ENCODE peak calls at places on chromosomes 6 and 20, in four cellular contexts. F is adrenal gland, V is IMR-90, X is sigmoid colon. K is an unnamed sample.

GRCh38 chr6:30231067-30231466 is 17.9 kb upstream of the TRIM26 start:
- DNase-seq in F (no peak), V (no peak), X (no peak), K (no peak)

GRCh38 chr6:31379850-31380249 is 22.9 kb upstream of the HLA-B start:
- DNase-seq in V (no peak), F (peak; percentile 79), X (no peak), K (no peak)

GRCh38 chr20:34491226-34491931 is 24.8 kb upstream of the DYNLRB1 start:
- DNase-seq in X (no peak), F (no peak), V (no peak), K (no peak)

GRCh38 chr6:44096615-44097014 is 30.6 kb downstream of the MRPL14 start:
- DNase-seq in X (peak; percentile 87), V (peak; percentile 72), F (peak; percentile 89), K (no peak)

GRCh38 chr6:131275273-131275672 is 140.0 kb downstream of the AKAP7 start:
- DNase-seq in V (no peak), F (no peak), X (no peak), K (no peak)

GRCh38 chr6:34090495-34090894 is 55.4 kb downstream of the GRM4 start:
- DNase-seq in F (no peak), V (no peak), X (no peak), K (no peak)

GRCh38 chr6:35377002-35377401 is 34.6 kb downstream of the PPARD start:
- DNase-seq in X (no peak), V (peak; percentile 80), F (no peak), K (no peak)

GRCh38 chr20:17210983-17211382 is 15.9 kb upstream of the PCSK2 start:
- DNase-seq in F (no peak), V (no peak), X (no peak), K (no peak)

GRCh38 chr20:64192406-64192805 is 28.2 kb downstream of the MYT1 start:
- DNase-seq in F (no peak), X (no peak), V (no peak), K (no peak)

GRCh38 chr6:43306086-43306485 is 2.5 kb downstream of the CRIP3 start:
- DNase-seq in X (no peak), V (no peak), F (no peak), K (no peak)

GRCh38 chr6:147615659-147616456 is 107.4 kb downstream of the SAMD5 start:
- DNase-seq in V (peak; percentile 68), X (no peak), F (no peak), K (no peak)

GRCh38 chr6:21953831-21954801 is 342.7 kb downstream of the PRL start:
- DNase-seq in X (no peak), V (peak; percentile 93), F (peak; percentile 6), K (no peak)

GRCh38 chr20:276620-277495 is 13.7 kb downstream of the C20orf96 start:
- DNase-seq in V (no peak), F (no peak), X (no peak), K (no peak)

GRCh38 chr6:28719275-28719940 is 193.7 kb downstream of the GPX5 start:
- DNase-seq in X (no peak), V (peak; percentile 50), F (no peak), K (no peak)

GRCh38 chr6:110033749-110034636 is 55.9 kb downstream of the GPR6 start:
- DNase-seq in F (no peak), X (no peak), V (no peak), K (peak; percentile 49)

GRCh38 chr6:21886601-21887091 is 293.1 kb downstream of the SOX4 start:
- DNase-seq in V (peak; percentile 37), X (no peak), F (no peak), K (no peak)

GRCh38 chr6:149389509-149390297 is 10.4 kb upstream of the SUMO4 start:
- DNase-seq in F (no peak), X (no peak), V (no peak), K (no peak)

GRCh38 chr6:17705428-17705777 is 1.3 kb downstream of the NUP153 start:
- DNase-seq in V (peak; percentile 75), F (peak; percentile 65), X (peak; percentile 79), K (no peak)

GRCh38 chr20:61297981-61298380 is 45.9 kb downstream of the CDH4 start:
- DNase-seq in F (no peak), X (no peak), V (peak; percentile 35), K (no peak)

GRCh38 chr20:11219192-11219591 is 545.4 kb upstream of the JAG1 start:
- DNase-seq in F (no peak), V (no peak), X (no peak), K (no peak)

GRCh38 chr6:17393335-17394191 is at the start of gene CAP2:
- DNase-seq in V (peak; percentile 59), F (peak; percentile 68), X (peak; percentile 93), K (no peak)

GRCh38 chr6:21109421-21110178 is 484.0 kb upstream of the SOX4 start:
- DNase-seq in F (no peak), X (no peak), V (peak; percentile 59), K (no peak)

GRCh38 chr6:138971601-138972000 is 16.5 kb downstream of the REPS1 start:
- DNase-seq in X (no peak), F (no peak), V (peak; percentile 12), K (no peak)

GRCh38 chr6:9334979-9335378 is 899.6 kb upstream of the SLC35B3 start:
- DNase-seq in F (no peak), V (peak; percentile 1), X (no peak), K (no peak)

GRCh38 chr6:31399589-31400466 is 3.6 kb upstream of the MICA start:
- DNase-seq in X (peak; percentile 97), F (peak; percentile 94), V (peak; percentile 80), K (no peak)

GRCh38 chr6:131900231-131900630 is 50.9 kb downstream of the CCN2 start:
- DNase-seq in V (no peak), F (no peak), X (no peak), K (no peak)

GRCh38 chr6:95240514-95240913 is 336.8 kb upstream of the MANEA start:
- DNase-seq in X (no peak), F (no peak), V (no peak), K (no peak)

GRCh38 chr20:48231253-48231652 is 446.0 kb upstream of the SULF2 start:
- DNase-seq in X (no peak), F (no peak), V (no peak), K (no peak)

DNA sequence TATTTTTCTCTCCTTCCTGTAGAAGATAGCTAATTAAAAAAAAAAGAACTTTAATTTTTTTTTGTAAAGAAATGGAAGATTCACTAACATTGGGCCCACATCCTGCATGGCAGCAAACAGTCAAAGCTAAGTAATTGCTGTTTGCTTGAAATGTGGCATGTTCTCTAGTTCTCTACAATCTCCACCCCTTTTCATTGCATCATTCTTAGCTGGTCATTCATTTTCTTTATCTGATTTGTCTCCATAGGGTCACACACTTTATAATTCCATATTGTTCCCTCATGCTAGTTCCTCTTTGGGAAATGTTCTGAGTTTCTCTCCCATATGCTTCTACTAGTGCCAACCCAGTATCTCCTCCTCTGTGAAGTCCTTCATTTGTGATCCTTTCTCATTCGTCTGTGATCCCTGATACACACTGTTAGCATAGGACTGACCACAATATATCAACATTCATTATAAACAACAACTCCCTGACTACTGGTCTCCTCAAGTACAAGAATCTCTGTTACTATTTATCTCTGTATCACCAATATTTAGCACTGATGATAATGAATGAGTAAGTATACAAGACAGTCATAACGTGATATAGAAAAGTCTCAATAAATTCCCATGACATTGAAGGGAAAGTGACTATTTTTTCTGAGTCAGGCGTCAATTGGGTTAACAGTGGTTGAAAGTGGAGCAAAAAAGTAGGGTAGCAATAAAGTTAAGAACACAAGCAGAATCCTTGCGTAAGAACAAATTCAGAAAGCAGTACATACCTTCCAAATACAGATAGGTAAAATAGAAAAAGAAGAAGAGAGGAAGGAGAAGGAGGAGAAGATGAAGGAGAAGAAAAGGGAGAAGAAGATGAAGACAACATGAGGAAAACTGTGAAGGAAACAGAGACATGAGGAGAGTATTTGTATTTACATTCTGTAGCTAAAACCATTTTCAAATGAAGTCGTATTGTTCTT is 33.2 kb upstream of the MYB start:
- DNase-seq in V (peak; percentile 6), F (no peak), X (no peak), K (no peak)
- TF ChIP-seq POLR2A in V (no peak), F (no peak), X (no peak), K (no peak)

GRCh38 chr6:170137176-170137891 is 153.5 kb downstream of the DLL1 start:
- DNase-seq in X (peak; percentile 72), F (peak; percentile 50), V (no peak), K (no peak)
- TF ChIP-seq POLR2A in X (no peak), F (peak; percentile 14), V (no peak), K (no peak)

GRCh38 chr6:37131104-37131959 is 38.6 kb upstream of the PIM1 start:
- DNase-seq in F (peak; percentile 73), V (no peak), X (peak; percentile 97), K (no peak)
- TF ChIP-seq POLR2A in F (no peak), V (no peak), X (peak; percentile 31), K (no peak)

GRCh38 chr6:114138577-114139248 is 167.8 kb upstream of the HDAC2 start:
- DNase-seq in X (no peak), V (no peak), F (no peak), K (no peak)
- TF ChIP-seq POLR2A in X (no peak), V (no peak), F (no peak), K (no peak)

DNA sequence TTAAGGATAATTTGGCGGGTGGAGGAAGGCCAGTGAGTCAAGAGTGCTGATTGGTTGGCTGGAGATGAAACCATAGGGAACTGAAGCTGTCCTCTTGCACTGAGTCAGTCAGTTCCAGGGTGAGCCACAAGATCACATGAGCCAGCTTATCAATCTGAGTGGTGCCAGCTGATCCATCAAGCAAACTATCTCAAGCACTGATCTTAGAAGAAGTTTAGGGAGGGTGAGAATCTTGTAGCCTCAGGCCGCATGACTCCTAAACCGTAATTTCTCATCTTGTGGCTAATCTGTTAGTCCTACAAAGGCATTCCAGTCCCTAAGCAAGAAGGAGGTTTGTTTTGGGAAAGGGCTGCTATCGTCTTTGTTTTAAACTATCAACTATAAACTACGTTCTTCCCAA is 954.3 kb downstream of the KIF16B start:
- DNase-seq in X (no peak), F (no peak), V (no peak), K (no peak)
- TF ChIP-seq POLR2A in X (no peak), F (no peak), V (no peak), K (no peak)

GRCh38 chr6:168148231-168148849 is 69.3 kb upstream of the FRMD1 start:
- DNase-seq in V (no peak), F (no peak), X (peak; percentile 15), K (peak; percentile 49)

GRCh38 chr6:168145747-168146596 is 67.0 kb upstream of the FRMD1 start:
- DNase-seq in F (no peak), X (peak; percentile 32), V (no peak), K (peak; percentile 85)

GRCh38 chr6:168150551-168151444 is 71.8 kb upstream of the FRMD1 start:
- DNase-seq in F (no peak), X (peak; percentile 64), V (no peak), K (peak; percentile 72)

GRCh38 chr6:168147205-168147738 is 68.3 kb upstream of the FRMD1 start:
- DNase-seq in X (no peak), F (no peak), V (no peak), K (peak; percentile 43)

GRCh38 chr6:168149015-168149414 is 70.0 kb upstream of the FRMD1 start:
- DNase-seq in V (no peak), X (peak; percentile 40), F (no peak), K (peak; percentile 31)
- TF ChIP-seq POLR2A in V (no peak), X (no peak), F (no peak), K (no peak)